ENCODE peak calls at places on chromosome 22, in five cellular contexts. B is activated CD4-positive, alpha-beta T cell treated with anti-CD3 and anti-CD28 coated beads for 24 hours; Q is astrocyte of the hippocampus; S is fibroblast of the aortic adventitia; C is activated T-cell treated with anti-CD3 and anti-CD28 coated beads, Interleukin-2, amount 50 U/mL, for 72 hours. O is an unnamed sample.

GRCh38 chr22:42994917-42995562 is 19.9 kb downstream of the PACSIN2 start:
- DNase-seq in S (peak), Q (peak), C (no peak), B (no peak), O (no peak)

GRCh38 chr22:50572965-50573364 is 5.3 kb downstream of the CPT1B start:
- DNase-seq in B (no peak), Q (no peak), C (no peak), S (no peak), O (no peak)

GRCh38 chr22:47379037-47379436 is 616.6 kb downstream of the TBC1D22A start:
- DNase-seq in B (no peak), S (no peak), Q (no peak), C (no peak), O (no peak)

GRCh38 chr22:39927544-39927943 is 26.7 kb downstream of the GRAP2 start:
- DNase-seq in B (no peak), S (no peak), C (peak), Q (no peak), O (no peak)

GRCh38 chr22:37079158-37079557 is 27.6 kb downstream of the KCTD17 start:
- DNase-seq in C (no peak), S (no peak), B (no peak), Q (no peak), O (no peak)

GRCh38 chr22:23774114-23774921 is 1.7 kb downstream of the MMP11 start:
- DNase-seq in B (no peak), C (no peak), Q (no peak), S (no peak), O (no peak)

GRCh38 chr22:38352436-38352835 is 35.2 kb upstream of the CSNK1E start:
- DNase-seq in Q (no peak), B (no peak), C (no peak), S (no peak), O (no peak)

GRCh38 chr22:30305519-30305905 is 16.2 kb upstream of the CASTOR1 start:
- DNase-seq in Q (no peak), S (peak), B (no peak), C (peak), O (no peak)

GRCh38 chr22:49450521-49450920 is 377.2 kb downstream of the BRD1 start:
- DNase-seq in S (no peak), B (no peak), C (no peak), Q (no peak), O (no peak)

O was measured in D721Med.